ENCODE peak calls at places on chromosomes 4 and X, in seven cellular contexts. U, Z, K, Y, I, E and J are unnamed samples.

GRCh38 chr4:7315935-7316334 is 118.8 kb downstream of the PSAPL1 start:
- DNase-seq in U (no peak), I (no peak), Z (no peak), Y (no peak), E (no peak), K (no peak), J (no peak)

GRCh38 chr4:182507808-182508207 is 264.6 kb downstream of the TENM3 start:
- DNase-seq in U (no peak), Z (no peak), K (no peak), Y (no peak), E (no peak), I (no peak), J (no peak)

GRCh38 chr4:109179089-109179488 is 123.4 kb downstream of the COL25A1 start:
- DNase-seq in U (no peak), Y (no peak), K (no peak), E (no peak), Z (no peak), I (no peak), J (no peak)

GRCh38 chr4:85611661-85612060 is 136.7 kb downstream of the ARHGAP24 start:
- DNase-seq in U (no peak), E (no peak), Z (no peak), K (no peak), Y (no peak), I (no peak), J (no peak)

GRCh38 chr4:38686682-38687081 is 22.7 kb downstream of the KLF3 start:
- DNase-seq in Y (no peak), Z (no peak), E (no peak), K (no peak), I (no peak), U (no peak), J (no peak)

GRCh38 chrX:118727686-118728339 is 407 bp downstream of the IL13RA1 start:
- DNase-seq in E (no peak), I (no peak), Y (peak; percentile 14), U (no peak), K (no peak), Z (peak; percentile 22), J (peak; percentile 10)

GRCh38 chr4:30875659-30876269 is 155.6 kb downstream of the PCDH7 start:
- DNase-seq in Z (no peak), K (no peak), Y (no peak), E (no peak), I (no peak), U (no peak), J (no peak)

GRCh38 chr4:163611784-163612445 is 117.4 kb downstream of the TMA16 start:
- DNase-seq in U (no peak), Z (no peak), I (no peak), K (no peak), E (no peak), Y (no peak), J (no peak)